ENCODE peak calls at places on chromosomes 6 and 20, in four cellular contexts. M is posterior vena cava, A is heart left ventricle, W is kidney glomerular epithelial cell. S is an unnamed sample.

GRCh38 chr6:151806757-151807512 is 547 bp upstream of the ESR1 start:
- DNase-seq in M (no peak), A (no peak), W (no peak), S (peak)

GRCh38 chr6:46419576-46420002 is 71.7 kb downstream of the RCAN2 start:
- DNase-seq in M (no peak), A (peak), W (peak), S (peak)

GRCh38 chr20:60132827-60133549 is 174.8 kb downstream of the CDH26 start:
- DNase-seq in M (no peak), A (no peak), W (no peak), S (no peak)

GRCh38 chr6:100472674-100473073 is 8.0 kb upstream of the SIM1 start:
- DNase-seq in M (no peak), A (no peak), W (peak), S (peak)

GRCh38 chr20:19789446-19789845 is 31.4 kb downstream of the RIN2 start:
- DNase-seq in M (no peak), A (no peak), W (no peak), S (no peak)

GRCh38 chr6:114342826-114343781 is at the start of gene HS3ST5:
- DNase-seq in M (peak), A (peak), W (peak), S (peak)

GRCh38 chr6:165829376-165829775 is 166.3 kb upstream of the PDE10A start:
- DNase-seq in M (peak), A (no peak), W (no peak), S (no peak)

GRCh38 chr20:19735446-19735845 is 22.6 kb upstream of the RIN2 start:
- DNase-seq in M (peak), A (peak), W (peak), S (no peak)

GRCh38 chr6:97282238-97282725 is 734 bp downstream of the MMS22L start:
- DNase-seq in M (no peak), A (peak), W (no peak), S (peak)

GRCh38 chr6:116500969-116501433 is 10.4 kb upstream of the CALHM5 start:
- DNase-seq in M (no peak), A (no peak), W (no peak), S (no peak)

GRCh38 chr6:139008117-139008516 is 20.1 kb upstream of the REPS1 start:
- DNase-seq in M (no peak), A (no peak), W (no peak), S (no peak)

GRCh38 chr6:158039571-158040050 is 57.9 kb downstream of the SYNJ2 start:
- DNase-seq in M (peak), A (peak), W (no peak), S (peak)

GRCh38 chr6:105331927-105332326 is 71.0 kb downstream of the PREP start:
- DNase-seq in M (no peak), A (no peak), W (no peak), S (no peak)

GRCh38 chr20:63740501-63741353 is 1.2 kb downstream of the SLC2A4RG start:
- DNase-seq in M (peak), A (peak), W (peak), S (peak)

GRCh38 chr6:151322570-151322969 is 68.8 kb downstream of the ZBTB2 start:
- DNase-seq in M (no peak), A (no peak), W (no peak), S (no peak)

GRCh38 chr20:38724603-38725457 is 544 bp downstream of the SLC32A1 start:
- DNase-seq in M (no peak), A (no peak), W (no peak), S (peak)

GRCh38 chr6:137722749-137723272 is 144.2 kb upstream of the TNFAIP3 start:
- DNase-seq in M (no peak), A (no peak), W (no peak), S (no peak)

GRCh38 chr6:4670295-4670694 is 105.9 kb upstream of the CDYL start:
- DNase-seq in M (no peak), A (no peak), W (no peak), S (no peak)

GRCh38 chr20:7608246-7608645 is 332.0 kb downstream of the HAO1 start:
- DNase-seq in M (no peak), A (no peak), W (no peak), S (no peak)

GRCh38 chr6:140660295-140660694 is 1285.8 kb upstream of the CITED2 start:
- DNase-seq in M (no peak), A (no peak), W (no peak), S (no peak)